ENCODE peak calls at places on chromosomes 13 and 19, in four cellular contexts. U is WTC11, E is K562, H is HepG2. J is an unnamed sample.

GRCh38 chr19:41755328-41755913 is at the start of gene CEACAM6:
- DNase-seq in E (no peak), H (no peak), U (no peak), J (no peak)

GRCh38 chr19:13260883-13261653 is 110.9 kb downstream of the IER2 start:
- DNase-seq in U (no peak), E (peak), H (no peak), J (peak)

GRCh38 chr13:71339736-71340135 is 527.3 kb downstream of the DACH1 start:
- DNase-seq in E (no peak), H (no peak), U (no peak), J (no peak)

GRCh38 chr19:2273356-2274184 is 8.4 kb downstream of the PEAK3 start:
- DNase-seq in E (peak), U (peak), H (peak), J (peak)

GRCh38 chr13:73201601-73202000 is 142.8 kb downstream of the KLF5 start:
- DNase-seq in H (no peak), U (no peak), E (no peak), J (no peak)

GRCh38 chr13:73215807-73216206 is 157.0 kb downstream of the KLF5 start:
- DNase-seq in U (no peak), H (no peak), E (no peak), J (no peak)

GRCh38 chr13:110018009-110018408 is 231.6 kb upstream of the IRS2 start:
- DNase-seq in E (no peak), U (no peak), H (no peak), J (no peak)

GRCh38 chr13:98693756-98694155 is 58.7 kb downstream of the SLC15A1 start:
- DNase-seq in E (no peak), H (no peak), U (no peak), J (no peak)

GRCh38 chr19:16435999-16436650 is 35.6 kb downstream of the EPS15L1 start:
- DNase-seq in U (no peak), H (no peak), E (peak), J (no peak)

GRCh38 chr13:99536023-99536422 is 34.8 kb downstream of the TM9SF2 start:
- DNase-seq in E (no peak), U (no peak), H (no peak), J (no peak)

GRCh38 chr19:54208784-54209057 is 8.1 kb downstream of the RPS9 start:
- DNase-seq in U (no peak), E (no peak), H (no peak), J (no peak)

GRCh38 chr19:8577247-8577646 is at the start of gene MYO1F:
- DNase-seq in H (no peak), E (peak), U (no peak), J (no peak)

GRCh38 chr13:42377640-42378382 is 105.9 kb downstream of the AKAP11 start:
- DNase-seq in E (no peak), H (no peak), U (no peak), J (no peak)

GRCh38 chr19:56538761-56539263 is at the start of gene ZFP28:
- DNase-seq in E (no peak), H (no peak), U (peak), J (no peak)

GRCh38 chr13:33207616-33207964 is 78.0 kb downstream of the STARD13 start:
- DNase-seq in H (peak), U (no peak), E (no peak), J (no peak)

DNA sequence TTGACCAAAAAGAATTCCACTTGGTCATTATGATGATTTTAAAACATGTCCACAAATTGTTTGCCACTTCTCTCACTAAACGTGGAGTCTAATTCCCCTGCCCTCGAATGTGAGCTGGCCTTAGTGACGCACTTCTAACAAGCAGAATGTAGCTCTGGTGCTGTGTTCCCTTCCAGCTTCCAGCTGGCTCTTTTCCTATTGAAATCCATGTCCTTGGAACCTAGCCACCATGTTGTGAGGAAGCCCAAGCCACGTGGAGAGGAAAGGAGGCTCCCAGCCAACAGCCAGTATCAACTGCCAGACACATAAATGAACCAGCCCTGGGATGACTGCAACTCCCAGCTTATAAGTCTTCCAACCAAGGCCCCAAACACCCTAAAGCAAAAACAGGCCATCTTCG is 23.6 kb upstream of the CEBPA start:
- DNase-seq in E (no peak), U (no peak), H (no peak), J (no peak)
- TF ChIP-seq HMGXB4 in E (no peak), U (no peak), H (no peak), J (no peak)

DNA sequence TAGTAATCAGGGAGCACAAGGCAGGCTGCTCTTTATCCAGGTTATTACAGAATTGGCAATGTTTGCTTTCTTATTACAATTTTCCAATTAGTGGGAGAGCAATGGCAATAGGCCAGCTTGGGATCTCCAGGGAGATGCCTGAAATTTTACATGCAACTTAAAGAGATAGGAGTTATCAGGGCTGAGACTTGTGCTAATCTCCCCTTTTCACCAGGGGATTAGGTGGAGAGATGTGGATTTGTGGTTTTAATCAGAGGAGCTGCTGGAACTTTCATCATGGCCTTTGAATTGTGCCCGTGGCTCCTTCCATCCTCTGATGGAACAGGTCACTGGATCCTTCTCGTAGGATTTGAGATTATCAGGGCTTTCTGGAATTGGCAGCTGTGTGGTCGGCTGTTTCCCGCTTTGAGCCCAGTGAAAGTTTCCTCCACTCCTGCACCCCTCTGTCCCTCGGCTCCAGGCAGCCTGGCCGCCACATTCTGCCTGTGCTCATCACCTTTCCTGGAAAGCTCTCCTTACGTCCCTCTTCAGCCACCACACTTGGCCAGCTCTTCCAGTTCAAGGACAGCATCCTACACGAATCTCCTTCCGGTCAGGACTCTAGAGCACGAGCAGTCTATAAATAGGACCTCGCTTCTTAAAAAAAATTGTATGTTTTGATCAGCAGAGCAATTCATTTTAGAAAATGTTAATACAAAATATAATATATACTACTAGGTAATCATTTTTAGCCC is 47.1 kb downstream of the CBY2 start:
- DNase-seq in H (no peak), U (no peak), E (no peak), J (no peak)
- TF ChIP-seq HMGXB4 in H (no peak), U (no peak), E (no peak), J (no peak)

DNA sequence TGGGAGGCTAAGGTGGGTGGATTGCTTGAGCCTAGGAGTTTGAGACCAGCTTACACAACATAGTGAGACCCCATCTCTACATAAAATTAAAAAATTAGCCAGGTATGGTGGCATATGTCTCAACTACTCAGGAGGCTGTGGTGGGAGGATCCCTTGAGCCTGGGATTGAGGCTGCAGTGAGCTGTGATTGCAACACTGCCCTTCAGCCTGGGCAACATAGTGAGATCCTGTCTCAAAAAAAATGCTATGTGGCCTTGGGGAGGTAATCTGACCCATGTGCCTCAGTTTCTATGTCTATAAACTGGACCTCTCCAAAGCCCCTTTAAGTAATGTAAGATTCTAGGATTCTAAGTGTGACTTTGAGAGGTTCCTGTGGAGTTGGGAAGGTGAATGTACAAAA is 25.2 kb downstream of the ARL11 start:
- DNase-seq in E (no peak), H (no peak), U (no peak), J (no peak)
- TF ChIP-seq HMGXB4 in E (no peak), H (no peak), U (no peak), J (no peak)

DNA sequence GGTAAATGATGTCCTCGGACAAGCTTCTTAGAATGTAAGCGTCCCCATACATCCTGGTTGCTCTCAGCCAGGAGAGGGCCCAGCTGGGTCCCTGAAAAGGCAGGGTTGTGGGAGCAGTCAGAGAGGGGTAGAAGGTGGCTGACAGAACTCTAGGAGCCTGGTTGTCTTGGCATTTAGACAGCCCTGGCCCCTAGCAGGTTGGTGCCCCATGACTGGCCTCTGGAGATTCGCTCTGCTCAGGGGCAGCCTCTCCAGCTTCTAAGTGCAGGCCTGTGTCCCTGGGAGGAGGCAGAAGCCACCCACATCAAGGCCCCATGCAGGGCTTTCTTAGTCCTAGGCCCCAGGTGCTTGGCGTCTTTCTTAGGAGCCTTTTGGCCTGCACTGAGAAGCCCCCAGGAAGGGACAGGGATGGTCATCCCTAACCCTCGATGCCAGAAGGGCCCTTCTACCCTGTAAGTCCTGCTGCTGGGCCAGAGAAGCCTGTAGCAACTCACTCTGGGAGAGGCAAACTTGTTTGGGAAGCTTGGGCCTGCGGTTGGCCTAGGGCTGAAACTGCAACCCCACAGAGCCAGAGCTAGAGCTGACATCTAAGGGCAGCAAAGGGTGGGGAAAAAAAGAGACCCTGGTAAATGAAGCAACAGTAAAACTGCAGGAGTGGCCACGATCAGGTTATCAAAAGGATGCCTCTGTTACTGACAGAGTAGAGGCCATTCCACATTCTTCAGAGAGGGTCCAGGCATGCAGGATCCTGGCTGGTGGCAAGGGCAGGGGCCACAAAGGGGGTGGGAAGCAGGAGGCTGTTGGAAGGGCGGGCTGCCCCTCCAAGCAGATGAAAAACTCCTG is 2.9 kb upstream of the CDX2 start:
- DNase-seq in H (no peak), U (no peak), E (no peak), J (no peak)
- TF ChIP-seq HMGXB4 in H (no peak), U (no peak), E (no peak), J (no peak)

GRCh38 chr19:19258589-19259338 is 14.3 kb downstream of the TM6SF2 start:
- DNase-seq in U (no peak), H (no peak), E (no peak), J (no peak)
- TF ChIP-seq HMGXB4 in U (no peak), H (no peak), E (no peak), J (no peak)

J was measured in A549.